ENCODE peak calls at places on chromosome 10, in ten cellular contexts. J is RWPE1, Z is brain microvascular endothelial cell, G is tibial artery, P is neural progenitor cell, W is right lobe of liver, L is body of pancreas, O is fibroblast of lung, N is H1, K is HL-60. F is an unnamed sample.

GRCh38 chr10:95290801-95291633 is at the start of gene PDLIM1:
- DNase-seq in G (peak), Z (no peak), J (peak), K (no peak), N (peak), P (peak), O (peak), W (peak), L (peak), F (no peak)

GRCh38 chr10:44177610-44178009 is 207.3 kb downstream of the CXCL12 start:
- DNase-seq in Z (no peak), W (no peak), L (no peak), N (no peak), P (no peak), G (no peak), K (no peak), O (no peak), J (no peak), F (no peak)

GRCh38 chr10:26410356-26410755 is 27.8 kb upstream of the APBB1IP start:
- DNase-seq in K (no peak), Z (no peak), G (no peak), N (no peak), J (no peak), O (no peak), P (no peak), L (no peak), W (no peak), F (no peak)

GRCh38 chr10:72913287-72913686 is 19.7 kb downstream of the OIT3 start:
- DNase-seq in O (no peak), N (no peak), J (no peak), G (no peak), Z (no peak), W (no peak), K (no peak), P (no peak), L (no peak), F (no peak)

GRCh38 chr10:103759100-103759781 is 96.1 kb downstream of the SH3PXD2A start:
- DNase-seq in N (no peak), P (no peak), O (peak), J (peak), Z (peak), K (peak), L (peak), W (no peak), G (peak), F (peak)

GRCh38 chr10:28130267-28130666 is 131.4 kb upstream of the ODAD2 start:
- DNase-seq in O (peak), J (peak), K (no peak), L (no peak), G (no peak), W (no peak), N (no peak), P (no peak), Z (peak), F (no peak)

GRCh38 chr10:69554611-69555010 is 18.6 kb downstream of the NEUROG3 start:
- DNase-seq in W (no peak), Z (no peak), O (no peak), N (no peak), K (no peak), J (no peak), G (no peak), L (no peak), P (no peak), F (no peak)

GRCh38 chr10:71726673-71727428 is 7.3 kb upstream of the C10orf105 start:
- DNase-seq in W (no peak), O (no peak), L (no peak), P (no peak), G (no peak), N (no peak), K (no peak), Z (no peak), J (no peak), F (no peak)

GRCh38 chr10:73209705-73210104 is 37.4 kb downstream of the DNAJC9 start:
- DNase-seq in J (peak), L (no peak), O (peak), P (no peak), N (no peak), K (no peak), G (no peak), W (no peak), Z (peak), F (no peak)

GRCh38 chr10:118701529-118702323 is 53.0 kb downstream of the CACUL1 start:
- DNase-seq in O (peak), Z (peak), L (no peak), P (peak), G (no peak), N (no peak), W (no peak), J (no peak), K (no peak), F (no peak)

GRCh38 chr10:130190065-130190736 is 54.0 kb downstream of the GLRX3 start:
- DNase-seq in K (peak), N (peak), O (peak), J (peak), P (peak), W (peak), L (peak), Z (peak), G (peak), F (peak)

GRCh38 chr10:80281784-80282505 is 7.5 kb downstream of the MAT1A start:
- DNase-seq in P (no peak), Z (no peak), O (no peak), L (peak), G (no peak), J (no peak), W (peak), K (no peak), N (no peak), F (no peak)

GRCh38 chr10:15857001-15857608 is 3.2 kb downstream of the MINDY3 start:
- DNase-seq in L (no peak), J (no peak), K (no peak), Z (no peak), G (no peak), W (no peak), P (no peak), N (no peak), O (no peak), F (no peak)

GRCh38 chr10:23383637-23384036 is 39.0 kb upstream of the C10orf67 start:
- DNase-seq in W (no peak), O (no peak), P (no peak), J (no peak), L (no peak), K (no peak), Z (no peak), N (no peak), G (no peak), F (no peak)
- H3K27ac ChIP-seq in W (no peak), O (no peak), P (no peak), J (no peak), L (no peak), K (no peak), Z (no peak), N (no peak), G (no peak), F (no peak)

GRCh38 chr10:5467634-5468255 is 31.6 kb downstream of the CALML5 start:
- DNase-seq in J (no peak), P (no peak), N (peak), W (no peak), G (no peak), Z (no peak), O (no peak), L (no peak), K (no peak), F (no peak)

GRCh38 chr10:5465976-5466450 is 33.4 kb downstream of the CALML5 start:
- DNase-seq in O (no peak), P (no peak), J (peak), W (no peak), G (no peak), N (no peak), K (no peak), Z (no peak), L (no peak), F (no peak)

GRCh38 chr10:5468262-5469106 is 30.9 kb downstream of the CALML5 start:
- DNase-seq in W (no peak), O (no peak), J (no peak), L (no peak), Z (no peak), P (no peak), K (no peak), G (no peak), N (peak), F (no peak)

GRCh38 chr10:5464521-5464920 is 34.8 kb downstream of the CALML5 start:
- DNase-seq in K (no peak), P (no peak), N (no peak), J (no peak), G (no peak), W (no peak), O (no peak), Z (no peak), L (no peak), F (no peak)

DNA sequence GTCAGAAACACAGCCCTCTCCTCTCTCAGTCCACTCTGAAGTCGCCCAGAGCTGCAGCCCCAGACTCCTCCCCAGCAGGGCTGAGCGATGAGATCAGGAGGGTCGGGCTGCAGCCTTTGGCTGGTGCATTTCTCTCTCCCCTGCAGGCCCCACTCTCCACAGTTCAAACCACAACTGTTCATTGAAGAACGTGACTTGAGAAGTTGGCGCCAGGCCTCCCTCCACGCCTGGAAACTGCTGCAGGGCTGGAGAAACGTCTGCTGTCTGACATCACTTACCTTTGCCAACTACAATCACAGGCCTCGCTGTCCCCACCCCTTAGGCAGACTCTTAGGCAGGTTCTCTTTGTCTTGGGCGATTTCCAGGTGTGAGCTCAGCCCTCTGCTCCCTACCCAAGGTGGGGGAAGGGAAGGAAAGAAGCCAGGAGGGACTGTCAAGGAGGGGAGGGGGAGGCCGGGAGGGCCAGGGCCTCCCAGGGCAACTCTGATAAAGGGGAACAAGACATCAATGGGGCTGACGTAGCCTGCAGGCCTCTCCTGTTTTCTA is 32.8 kb downstream of the CALML5 start:
- DNase-seq in K (no peak), G (no peak), L (peak), J (peak), W (peak), N (peak), P (peak), Z (no peak), O (peak), F (no peak)
- TF ChIP-seq CTCF in K (no peak), G (no peak), L (no peak), J (no peak), W (no peak), N (no peak), P (no peak), Z (no peak), O (no peak), F (no peak)

GRCh38 chr10:21159669-21160068 is 262.6 kb upstream of the NEBL start:
- DNase-seq in K (no peak), P (no peak), L (no peak), N (no peak), J (no peak), W (no peak), Z (no peak), O (no peak), G (no peak), F (no peak)

GRCh38 chr10:21162948-21163347 is 265.8 kb upstream of the NEBL start:
- DNase-seq in G (no peak), W (no peak), L (no peak), P (no peak), O (no peak), N (no peak), J (no peak), K (no peak), Z (no peak), F (no peak)

GRCh38 chr10:21160116-21160515 is 263.0 kb upstream of the NEBL start:
- DNase-seq in J (no peak), P (no peak), W (no peak), O (no peak), N (no peak), K (no peak), G (no peak), L (no peak), Z (no peak), F (no peak)

GRCh38 chr10:21161090-21161625 is 264.0 kb upstream of the NEBL start:
- DNase-seq in K (no peak), L (no peak), Z (no peak), W (no peak), O (no peak), J (no peak), N (no peak), P (peak), G (no peak), F (no peak)

DNA sequence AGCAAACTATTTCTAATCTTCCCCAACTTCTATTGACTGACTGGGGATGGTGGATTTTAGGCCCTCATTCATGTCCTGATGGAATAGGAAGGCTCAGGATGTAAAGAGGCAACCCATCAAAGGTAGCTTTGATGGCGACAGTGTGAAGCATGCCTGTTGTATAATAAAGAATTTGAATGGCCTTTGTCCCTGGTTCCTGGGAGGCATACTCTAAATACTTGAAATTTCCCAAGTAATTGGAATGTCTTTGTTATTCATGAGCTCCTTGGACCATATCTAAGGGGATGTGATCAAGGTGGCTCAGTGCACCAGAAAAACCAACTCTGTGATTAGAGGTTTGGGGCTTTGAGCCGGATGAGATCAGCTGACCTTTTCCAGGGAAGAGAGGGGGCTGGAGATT is 264.5 kb upstream of the NEBL start:
- DNase-seq in N (no peak), Z (no peak), O (no peak), G (no peak), K (no peak), W (no peak), P (peak), L (no peak), J (no peak), F (no peak)
- H3K27ac ChIP-seq in N (peak), Z (no peak), O (no peak), G (no peak), K (no peak), W (no peak), P (peak), L (no peak), J (no peak), F (no peak)

DNA sequence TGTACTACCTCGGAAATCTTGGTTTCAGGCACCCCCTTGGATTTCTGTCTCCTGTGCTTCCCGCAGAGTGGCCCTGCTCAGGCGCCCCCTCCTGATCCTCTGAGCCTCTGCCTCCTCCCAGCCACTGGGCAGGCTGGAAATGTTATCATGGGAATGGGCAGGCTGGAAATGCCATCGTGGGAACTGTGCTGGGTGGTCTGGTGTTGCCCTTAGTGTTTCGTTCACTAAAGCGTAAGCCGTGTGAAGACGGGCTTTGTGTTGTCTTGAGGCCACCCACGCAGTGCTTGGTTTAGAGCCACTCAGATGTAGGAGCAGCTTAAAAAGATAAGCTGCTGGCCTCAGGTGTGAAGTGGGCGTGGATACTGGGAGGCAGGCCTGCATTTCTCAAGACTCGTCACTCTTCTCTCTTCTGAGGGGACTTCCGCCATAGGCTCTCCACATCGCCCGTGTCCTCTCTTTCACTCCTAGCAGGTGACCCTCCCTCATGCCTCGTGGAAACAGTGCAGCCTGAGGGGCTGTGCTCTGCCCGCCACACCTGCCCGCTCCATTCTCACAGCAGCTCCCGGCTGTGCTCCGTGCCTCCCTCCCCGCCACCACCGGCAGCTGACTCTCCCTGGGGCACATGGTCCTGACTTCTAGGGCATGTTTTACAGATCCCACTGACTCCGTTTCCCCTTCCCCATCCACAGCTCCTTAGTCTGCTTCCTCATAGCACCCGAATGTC is 28.5 kb downstream of the PPP2R2D start:
- DNase-seq in O (no peak), K (no peak), P (peak), W (peak), Z (peak), G (peak), L (no peak), J (no peak), N (no peak), F (no peak)
- TF ChIP-seq CTCF in O (no peak), K (no peak), P (no peak), W (no peak), Z (peak), G (no peak), L (no peak), J (no peak), N (peak), F (no peak)

GRCh38 chr10:3808689-3809199 is 23.7 kb upstream of the KLF6 start:
- DNase-seq in P (no peak), J (no peak), O (no peak), N (no peak), K (no peak), G (no peak), W (no peak), Z (no peak), L (no peak), F (no peak)
- H3K27ac ChIP-seq in P (no peak), J (no peak), O (no peak), N (no peak), K (no peak), G (peak), W (peak), Z (peak), L (peak), F (no peak)

DNA sequence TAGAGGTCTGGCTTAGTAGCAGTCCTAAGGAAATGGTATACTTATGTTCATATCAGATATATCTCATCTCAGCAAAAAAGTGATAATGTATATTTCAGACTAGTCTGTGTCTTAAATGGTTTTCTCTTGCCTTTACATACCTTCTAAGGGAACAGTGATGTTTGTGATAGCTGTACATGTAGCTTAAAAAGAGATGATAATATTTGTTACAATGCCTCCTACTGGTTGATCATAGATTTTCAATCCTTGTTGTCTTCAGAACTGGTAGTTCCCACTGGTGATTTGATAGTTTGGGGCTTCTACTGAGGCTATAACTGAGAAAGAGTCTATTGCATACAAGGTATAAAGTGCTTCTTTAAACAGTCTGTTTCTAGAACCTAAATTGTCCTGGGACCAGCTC is 90.1 kb downstream of the BTRC start:
- DNase-seq in L (no peak), O (no peak), N (no peak), J (no peak), K (no peak), Z (no peak), P (no peak), W (no peak), G (no peak), F (no peak)
- TF ChIP-seq CTCF in L (no peak), O (peak), N (no peak), J (no peak), K (peak), Z (peak), P (peak), W (peak), G (no peak), F (peak)